ENCODE peak calls at places on chromosomes 7 and 10, in five cellular contexts. V, C, A, D and N are unnamed samples.

GRCh38 chr10:99930731-99931550 is 78.8 kb downstream of the DNMBP start:
- DNase-seq in D (peak; percentile 76), C (no peak), V (no peak), A (peak; percentile 82), N (no peak)

GRCh38 chr7:135508853-135509588 is 881 bp downstream of the CNOT4 start:
- DNase-seq in C (peak; percentile 70), A (peak; percentile 38), D (no peak), V (peak; percentile 7), N (no peak)

GRCh38 chr10:110220383-110220782 is 13.0 kb downstream of the MXI1 start:
- DNase-seq in C (no peak), D (no peak), A (no peak), V (no peak), N (no peak)

GRCh38 chr10:99534939-99535763 is 2.4 kb downstream of the NKX2-3 start:
- DNase-seq in C (no peak), V (no peak), D (no peak), A (no peak), N (no peak)

GRCh38 chr10:87764072-87764934 is 53.7 kb downstream of the ATAD1 start:
- DNase-seq in V (no peak), D (no peak), C (no peak), A (no peak), N (no peak)

GRCh38 chr10:65861249-65861648 is 1064.6 kb upstream of the LRRTM3 start:
- DNase-seq in C (no peak), A (no peak), V (peak; percentile 54), D (no peak), N (no peak)

GRCh38 chr10:43037440-43037839 is 39.4 kb upstream of the RET start:
- DNase-seq in A (no peak), C (no peak), D (peak; percentile 29), V (no peak), N (no peak)

GRCh38 chr10:127849896-127850295 is 42.8 kb downstream of the CLRN3 start:
- DNase-seq in A (no peak), D (no peak), V (no peak), C (no peak), N (no peak)

GRCh38 chr10:2861632-2862210 is 205.6 kb upstream of the PFKP start:
- DNase-seq in A (no peak), D (no peak), C (no peak), V (no peak), N (no peak)

GRCh38 chr10:75234683-75235374 is 928 bp downstream of the COMTD1 start:
- DNase-seq in C (peak; percentile 62), A (no peak), V (no peak), D (no peak), N (no peak)

GRCh38 chr10:86255405-86256251 is 111.0 kb downstream of the GRID1 start:
- DNase-seq in C (no peak), D (no peak), V (no peak), A (no peak), N (no peak)

GRCh38 chr10:78420946-78421732 is 387.5 kb downstream of the RPS24 start:
- DNase-seq in V (no peak), D (no peak), C (no peak), A (no peak), N (no peak)

GRCh38 chr7:85041599-85042216 is 145.1 kb downstream of the SEMA3D start:
- DNase-seq in D (no peak), V (peak; percentile 70), A (peak; percentile 55), C (peak; percentile 39), N (peak; percentile 17)

GRCh38 chr10:132443998-132444876 is 47.2 kb downstream of the PWWP2B start:
- DNase-seq in C (peak; percentile 41), A (no peak), D (no peak), V (no peak), N (no peak)

GRCh38 chr10:31059323-31059722 is 27.7 kb upstream of the ZNF438 start:
- DNase-seq in A (no peak), C (no peak), D (no peak), V (no peak), N (no peak)

GRCh38 chr10:110708776-110709443 is 64.8 kb downstream of the RBM20 start:
- DNase-seq in D (no peak), A (no peak), V (no peak), C (no peak), N (no peak)

GRCh38 chr7:100177040-100178001 is at the start of the genes GPC2 and STAG3:
- DNase-seq in C (peak; percentile 98), V (peak; percentile 99), D (peak; percentile 95), A (peak; percentile 85), N (peak; percentile 91)

GRCh38 chr7:112204776-112205347 is 1.3 kb downstream of the DOCK4 start:
- DNase-seq in A (no peak), D (no peak), C (peak; percentile 37), V (no peak), N (no peak)

GRCh38 chr7:69862413-69863064 is 264.3 kb downstream of the AUTS2 start:
- DNase-seq in V (no peak), A (no peak), C (no peak), D (no peak), N (no peak)

GRCh38 chr10:57785546-57785945 is 482.1 kb downstream of the IPMK start:
- DNase-seq in C (no peak), V (no peak), A (no peak), D (no peak), N (no peak)

GRCh38 chr10:132626019-132626760 is 88.6 kb downstream of the INPP5A start:
- DNase-seq in D (peak; percentile 28), C (no peak), A (no peak), V (no peak), N (no peak)

GRCh38 chr10:93422121-93422520 is 60.0 kb downstream of the MYOF start:
- DNase-seq in A (no peak), V (peak; percentile 31), C (no peak), D (no peak), N (no peak)

GRCh38 chr10:50367732-50368131 is 116.4 kb upstream of the ASAH2 start:
- DNase-seq in C (peak; percentile 56), D (no peak), V (peak; percentile 57), A (peak; percentile 35), N (no peak)

GRCh38 chr7:10934292-10934691 is 39.4 kb upstream of the PHF14 start:
- DNase-seq in V (no peak), C (no peak), D (no peak), A (no peak), N (no peak)

GRCh38 chr7:80480566-80480965 is 31.3 kb downstream of the GNAT3 start:
- DNase-seq in D (no peak), V (peak; percentile 45), C (no peak), A (no peak), N (no peak)

GRCh38 chr10:97028832-97029178 is 157.0 kb downstream of the SLIT1 start:
- DNase-seq in V (no peak), C (no peak), A (no peak), D (no peak), N (no peak)

DNA sequence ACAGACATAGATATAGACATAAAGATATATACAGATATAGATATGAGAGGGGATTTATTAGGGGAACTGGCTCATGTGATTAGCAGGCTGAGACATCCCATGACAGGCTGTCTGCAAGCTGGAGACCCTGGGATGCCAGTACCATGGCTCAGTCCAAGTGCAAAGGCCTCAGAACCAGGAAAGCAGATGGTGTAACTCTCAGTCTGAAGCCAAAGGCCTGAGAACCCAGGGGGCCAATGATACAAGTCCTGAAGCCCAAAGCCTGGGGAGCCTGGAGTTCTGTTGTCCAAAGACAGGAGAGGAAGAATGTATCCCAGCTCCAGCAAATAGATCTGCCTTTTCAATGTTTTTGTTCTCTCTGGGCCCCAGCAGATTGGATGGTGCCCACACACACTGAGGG is 5.5 kb downstream of the NCOA4 start:
- DNase-seq in V (no peak), A (no peak), D (no peak), C (no peak), N (no peak)
- H3K4me3 ChIP-seq in V (no peak overlapping the region), A (peak overlapping the region; percentile 31), D (no peak overlapping the region), C (no peak overlapping the region), N (no peak overlapping the region)

GRCh38 chr7:123750389-123751230 is 1.8 kb upstream of the WASL start:
- DNase-seq in A (no peak), C (no peak), V (no peak), D (no peak), N (no peak)
- H3K4me3 ChIP-seq in A (peak overlapping the region; percentile 9), C (peak overlapping the region; percentile 98), V (no peak overlapping the region), D (peak overlapping the region; percentile 64), N (peak overlapping the region; percentile 75)

GRCh38 chr10:80188713-80189112 is 16.6 kb downstream of the ANXA11 start:
- DNase-seq in D (no peak), V (no peak), A (no peak), C (peak; percentile 38), N (no peak)

GRCh38 chr10:80185522-80186299 is 19.6 kb downstream of the ANXA11 start:
- DNase-seq in C (no peak), A (no peak), V (no peak), D (no peak), N (no peak)

GRCh38 chr10:80186364-80187012 is 18.8 kb downstream of the ANXA11 start:
- DNase-seq in D (no peak), V (no peak), C (peak; percentile 57), A (no peak), N (peak; percentile 71)

GRCh38 chr10:80187465-80188409 is 17.6 kb downstream of the ANXA11 start:
- DNase-seq in V (no peak), A (peak; percentile 13), C (peak; percentile 96), D (no peak), N (no peak)

GRCh38 chr10:80187060-80187459 is 18.3 kb downstream of the ANXA11 start:
- DNase-seq in A (no peak), V (no peak), D (no peak), C (no peak), N (no peak)
- H3K4me3 ChIP-seq in A (no peak overlapping the region), V (no peak overlapping the region), D (no peak overlapping the region), C (peak overlapping the region; percentile 63), N (no peak overlapping the region)

DNA sequence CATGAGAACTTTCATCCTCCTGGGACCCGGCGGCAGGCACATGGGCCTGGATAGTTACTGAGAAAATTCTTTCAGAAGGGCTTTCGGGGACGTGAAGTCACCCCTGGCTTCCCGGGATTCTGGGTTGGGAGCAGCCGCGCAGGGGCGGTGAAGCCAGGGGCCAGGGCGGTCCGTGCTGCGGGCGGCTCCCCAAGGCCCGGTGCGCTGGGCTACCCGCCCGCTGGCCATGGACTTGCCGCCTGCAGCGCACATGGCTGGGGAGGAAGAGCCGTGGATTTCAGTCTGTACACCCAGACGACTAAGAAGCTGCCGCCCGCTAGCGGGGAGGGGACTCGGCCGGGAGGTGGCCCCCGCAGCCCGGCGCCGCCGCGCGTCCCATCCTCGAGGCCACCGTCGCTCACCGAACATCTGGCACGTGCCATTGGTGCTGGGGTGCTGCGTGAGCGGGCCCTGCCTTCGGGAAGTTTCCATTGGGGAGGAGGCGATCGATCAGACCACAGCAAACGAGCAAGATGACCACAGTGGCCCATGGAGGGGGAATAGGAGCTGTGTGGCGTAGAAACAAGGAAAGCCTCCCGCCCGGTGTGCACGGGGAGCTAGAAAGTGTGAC is 64.5 kb downstream of the TMEM209 start:
- DNase-seq in V (no peak), C (no peak), D (no peak), A (no peak), N (no peak)
- H3K4me3 ChIP-seq in V (no peak overlapping the region), C (no peak overlapping the region), D (no peak overlapping the region), A (no peak overlapping the region), N (peak overlapping the region; percentile 49)

DNA sequence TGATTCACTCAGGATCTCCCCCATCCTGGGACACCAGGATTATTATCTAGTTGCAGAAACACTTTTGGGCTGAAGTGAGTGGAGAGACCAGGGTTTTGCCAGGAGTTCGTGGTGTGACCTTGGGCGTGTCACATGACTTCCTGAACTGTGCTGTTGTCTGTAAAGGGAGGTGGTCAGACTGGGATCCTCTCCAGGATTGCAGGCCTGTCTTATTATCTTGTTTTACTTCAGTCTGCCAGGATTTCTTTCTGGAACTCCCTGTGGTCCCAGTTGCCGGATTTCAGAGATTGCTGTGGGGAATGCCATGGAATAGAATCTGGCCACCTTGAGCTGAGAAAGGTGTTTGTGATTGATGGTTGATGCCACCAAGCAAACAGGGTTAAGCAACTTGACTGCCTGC is 35.8 kb downstream of the CRCP start:
- DNase-seq in A (peak; percentile 62), C (no peak), V (peak; percentile 60), D (no peak), N (peak; percentile 33)
- H3K4me3 ChIP-seq in A (no peak overlapping the region), C (no peak overlapping the region), V (no peak overlapping the region), D (no peak overlapping the region), N (no peak overlapping the region)